ENCODE peak calls at places on chromosomes 16 and 17, in six cellular contexts. S, T, Q, Z, A and G are unnamed samples.
A peak's percentile ranks its signal among the peaks of the same experiment; 100 is the strongest.

GRCh38 chr16:89315791-89316581 is 98.5 kb downstream of the ZNF778 start:
- DNase-seq in S (peak; percentile 89), T (peak; percentile 51), Q (no peak), Z (no peak), A (no peak), G (no peak)

GRCh38 chr17:77555110-77555509 is 403.4 kb upstream of the TNRC6C start:
- DNase-seq in S (no peak), T (no peak), Q (no peak), Z (no peak), A (no peak), G (no peak)

GRCh38 chr16:81624718-81625543 is 154.2 kb upstream of the PLCG2 start:
- DNase-seq in S (no peak), T (no peak), Q (no peak), Z (no peak), A (no peak), G (no peak)

GRCh38 chr16:58126451-58126968 is 2.7 kb downstream of the CFAP20 start:
- DNase-seq in S (no peak), T (no peak), Q (no peak), Z (no peak), A (no peak), G (no peak)

GRCh38 chr16:11501583-11502138 is 85.1 kb downstream of the LITAF start:
- DNase-seq in S (no peak), T (no peak), Q (no peak), Z (peak; percentile 78), A (no peak), G (peak; percentile 75)

GRCh38 chr17:7133424-7133823 is 18.8 kb upstream of the ASGR2 start:
- DNase-seq in S (no peak), T (peak; percentile 38), Q (no peak), Z (peak; percentile 92), A (no peak), G (peak; percentile 79)

GRCh38 chr17:77233635-77234334 is 93.0 kb downstream of the SEC14L1 start:
- DNase-seq in S (peak; percentile 89), T (no peak), Q (no peak), Z (peak; percentile 69), A (no peak), G (no peak)

GRCh38 chr17:14156689-14157088 is 80.0 kb downstream of the CDRT15 start:
- DNase-seq in S (peak; percentile 57), T (no peak), Q (no peak), Z (no peak), A (no peak), G (no peak)

GRCh38 chr17:6701719-6702118 is 11.4 kb downstream of the SLC13A5 start:
- DNase-seq in S (no peak), T (no peak), Q (peak; percentile 33), Z (peak; percentile 75), A (peak; percentile 26), G (peak; percentile 86)

GRCh38 chr16:66400503-66401380 is 26.4 kb upstream of the BEAN1 start:
- DNase-seq in S (no peak), T (no peak), Q (no peak), Z (no peak), A (no peak), G (no peak)

GRCh38 chr16:59116744-59117143 is 382.6 kb upstream of the GOT2 start:
- DNase-seq in S (no peak), T (no peak), Q (no peak), Z (peak; percentile 89), A (no peak), G (no peak)

GRCh38 chr17:4834621-4835020 is 1.5 kb downstream of the MINK1 start:
- DNase-seq in S (no peak), T (no peak), Q (no peak), Z (no peak), A (peak; percentile 30), G (no peak)
- H3K4me3 ChIP-seq in S (peak overlapping the region; percentile 77), T (peak overlapping the region; percentile 99), Q (peak overlapping the region; percentile 71), Z (no peak overlapping the region), A (no peak overlapping the region), G (peak overlapping the region; percentile 90)

GRCh38 chr16:20612551-20613470 is 36.6 kb upstream of the ACSM2B start:
- DNase-seq in S (no peak), T (peak; percentile 72), Q (no peak), Z (no peak), A (peak; percentile 31), G (no peak)
- H3K4me3 ChIP-seq in S (no peak overlapping the region), T (no peak overlapping the region), Q (no peak overlapping the region), Z (no peak overlapping the region), A (no peak overlapping the region), G (no peak overlapping the region)

DNA sequence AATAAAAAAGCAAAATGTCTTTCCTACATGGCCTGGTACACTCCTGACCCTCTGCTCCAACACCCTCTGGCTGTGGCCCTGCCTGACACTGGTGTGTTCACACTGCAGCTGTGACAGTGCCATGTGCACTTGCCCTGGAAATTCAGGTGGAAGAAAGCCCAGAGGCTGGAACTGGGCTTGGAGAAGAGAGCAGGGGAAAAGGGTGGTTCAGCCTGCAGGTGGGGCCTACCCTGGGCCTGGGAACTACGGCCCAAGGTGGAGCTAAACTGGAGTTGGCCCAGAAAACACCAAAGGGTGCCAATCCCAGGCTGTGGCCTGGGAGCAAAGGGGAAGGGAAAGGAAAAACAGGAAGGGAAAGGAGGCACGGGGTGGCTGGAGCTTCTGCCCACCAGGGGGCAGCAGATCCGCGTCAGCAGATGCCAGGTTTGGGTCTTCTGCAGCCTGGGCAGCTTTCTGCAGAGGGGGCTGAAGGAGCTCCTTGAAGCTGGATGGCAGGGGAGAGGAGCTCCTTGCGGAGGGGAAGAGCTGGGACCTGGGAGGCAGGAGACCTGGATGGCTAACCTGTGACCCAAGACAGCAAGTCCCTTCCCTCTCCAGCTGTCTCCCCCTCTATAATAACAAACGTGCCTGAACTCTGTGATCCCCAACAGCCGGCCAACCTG is 15.4 kb upstream of the CTCF start:
- DNase-seq in S (peak; percentile 57), T (peak; percentile 81), Q (peak; percentile 34), Z (peak; percentile 86), A (peak; percentile 92), G (peak; percentile 86)
- H3K4me3 ChIP-seq in S (no peak overlapping the region), T (no peak overlapping the region), Q (no peak overlapping the region), Z (no peak overlapping the region), A (no peak overlapping the region), G (no peak overlapping the region)

GRCh38 chr16:1830213-1830612 is 3.2 kb downstream of the FAHD1 start:
- DNase-seq in S (no peak), T (no peak), Q (no peak), Z (no peak), A (peak; percentile 48), G (no peak)
- H3K4me3 ChIP-seq in S (no peak overlapping the region), T (no peak overlapping the region), Q (no peak overlapping the region), Z (no peak overlapping the region), A (no peak overlapping the region), G (no peak overlapping the region)

DNA sequence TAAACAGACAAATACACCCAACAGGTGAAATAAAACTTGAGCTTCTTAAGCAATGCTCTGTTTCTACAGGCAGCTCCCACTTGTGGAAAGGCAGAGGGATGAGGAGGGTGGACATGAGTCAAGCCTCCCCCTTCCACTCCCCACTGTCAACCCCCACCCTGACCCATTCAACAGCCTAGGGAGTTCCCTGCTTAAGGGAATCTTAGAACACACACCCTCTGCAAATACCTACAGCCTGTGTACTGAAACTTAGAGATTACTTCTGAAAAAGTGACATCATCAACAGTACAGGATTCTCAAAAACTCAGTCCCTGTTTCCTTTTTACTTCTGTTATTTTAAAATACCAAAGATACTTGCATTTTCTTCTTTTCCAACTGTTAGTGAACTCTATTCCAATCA is 345.4 kb downstream of the SOX9 start:
- DNase-seq in S (peak; percentile 88), T (no peak), Q (no peak), Z (no peak), A (no peak), G (no peak)
- H3K4me3 ChIP-seq in S (peak overlapping the region; percentile 25), T (no peak overlapping the region), Q (peak overlapping the region; percentile 52), Z (no peak overlapping the region), A (no peak overlapping the region), G (no peak overlapping the region)

DNA sequence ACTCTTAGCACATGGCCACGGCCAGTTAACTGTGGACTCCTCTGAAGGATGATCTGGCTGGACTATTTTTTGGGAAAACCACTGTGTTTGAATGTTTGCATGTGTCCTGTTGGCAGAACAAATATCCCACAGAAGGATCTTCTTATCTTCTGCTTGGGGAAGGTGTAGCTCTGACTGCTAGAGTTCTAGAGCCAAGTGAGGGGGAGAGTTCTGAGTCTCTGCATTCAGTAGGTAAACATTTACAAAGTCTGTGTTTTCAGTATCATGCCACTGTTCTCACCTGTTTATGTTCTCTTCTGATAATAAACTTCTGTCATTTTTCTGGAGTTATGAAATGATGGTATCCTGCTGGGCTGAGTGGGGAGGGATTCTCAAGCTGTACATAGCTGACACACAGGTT is 241.1 kb downstream of the WWOX start:
- DNase-seq in S (no peak), T (no peak), Q (no peak), Z (no peak), A (no peak), G (no peak)
- H3K4me3 ChIP-seq in S (no peak overlapping the region), T (no peak overlapping the region), Q (no peak overlapping the region), Z (no peak overlapping the region), A (no peak overlapping the region), G (no peak overlapping the region)